ENCODE peak calls at places on chromosome 14, in eight cellular contexts. N is aorta, G is fibroblast of lung, A is Caco-2, M is thyroid gland, J is esophagus squamous epithelium, Q is psoas muscle, W is heart left ventricle. F is an unnamed sample. For H3K4me1, the result is how much of the 10 kb centered on the place peaks cover.

GRCh38 chr14:102217399-102217798 is 77.7 kb downstream of the WDR20 start:
- DNase-seq in N (no peak), G (no peak), A (no peak), M (no peak), J (no peak), Q (no peak), W (no peak), F (no peak)

GRCh38 chr14:60724080-60724618 is at the start of gene SIX4:
- DNase-seq in N (peak), G (peak), A (peak), M (peak), J (no peak), Q (peak), W (peak), F (no peak)

GRCh38 chr14:50062438-50063039 is 53.8 kb downstream of the VCPKMT start:
- DNase-seq in N (no peak), G (peak), A (peak), M (no peak), J (peak), Q (no peak), W (no peak), F (peak)

GRCh38 chr14:35420036-35420811 is 15.7 kb upstream of the NFKBIA start:
- DNase-seq in N (no peak), G (peak), A (no peak), M (no peak), J (no peak), Q (no peak), W (no peak), F (no peak)

GRCh38 chr14:31205681-31206535 is 1.7 kb downstream of the HECTD1 start:
- DNase-seq in N (no peak), G (peak), A (peak), M (no peak), J (no peak), Q (no peak), W (no peak), F (peak)

GRCh38 chr14:43983721-43984120 is 523.4 kb downstream of the FSCB start:
- DNase-seq in N (no peak), G (no peak), A (no peak), M (peak), J (no peak), Q (no peak), W (no peak), F (no peak)

GRCh38 chr14:101228949-101229541 is 325.5 kb upstream of the RTL1 start:
- DNase-seq in N (no peak), G (no peak), A (no peak), M (no peak), J (no peak), Q (peak), W (no peak), F (no peak)

GRCh38 chr14:24363401-24363800 is 4.6 kb upstream of the NFATC4 start:
- DNase-seq in N (no peak), G (no peak), A (no peak), M (no peak), J (no peak), Q (no peak), W (no peak), F (no peak)

GRCh38 chr14:70660967-70661871 is 19.5 kb downstream of the TTC9 start:
- DNase-seq in N (no peak), G (no peak), A (no peak), M (peak), J (no peak), Q (no peak), W (no peak), F (peak)

GRCh38 chr14:20618328-20618749 is 23.2 kb downstream of the OR6S1 start:
- DNase-seq in N (no peak), G (no peak), A (no peak), M (no peak), J (no peak), Q (no peak), W (no peak), F (no peak)

GRCh38 chr14:97056086-97056485 is 258.9 kb downstream of the VRK1 start:
- DNase-seq in N (no peak), G (no peak), A (no peak), M (no peak), J (no peak), Q (no peak), W (no peak), F (no peak)

GRCh38 chr14:60327447-60328331 is 78.7 kb downstream of the PPM1A start:
- DNase-seq in N (no peak), G (peak), A (peak), M (peak), J (no peak), Q (peak), W (peak), F (peak)

GRCh38 chr14:99728231-99728920 is 44.3 kb downstream of the CYP46A1 start:
- DNase-seq in N (peak), G (no peak), A (no peak), M (no peak), J (no peak), Q (no peak), W (peak), F (no peak)

GRCh38 chr14:38716871-38717270 is 386.2 kb downstream of the SEC23A start:
- DNase-seq in N (no peak), G (no peak), A (no peak), M (peak), J (no peak), Q (no peak), W (no peak), F (no peak)

GRCh38 chr14:24806061-24806678 is 172.2 kb upstream of the GZMB start:
- DNase-seq in N (peak), G (peak), A (peak), M (peak), J (no peak), Q (peak), W (peak), F (peak)

GRCh38 chr14:55440385-55440784 is at the start of gene TBPL2:
- DNase-seq in N (no peak), G (no peak), A (no peak), M (peak), J (no peak), Q (no peak), W (no peak), F (no peak)

GRCh38 chr14:38404100-38404541 is 148.2 kb upstream of the CLEC14A start:
- DNase-seq in N (no peak), G (peak), A (no peak), M (no peak), J (no peak), Q (no peak), W (no peak), F (no peak)

GRCh38 chr14:92475451-92476187 is 38.0 kb upstream of the RIN3 start:
- DNase-seq in N (peak), G (peak), A (no peak), M (peak), J (no peak), Q (peak), W (peak), F (no peak)

GRCh38 chr14:72515779-72516770 is 377.8 kb downstream of the DPF3 start:
- DNase-seq in N (no peak), G (peak), A (no peak), M (no peak), J (no peak), Q (no peak), W (peak), F (no peak)

GRCh38 chr14:32201816-32202467 is at the start of gene RNU6-7:
- DNase-seq in N (peak), G (peak), A (peak), M (peak), J (no peak), Q (peak), W (peak), F (no peak)

GRCh38 chr14:64755661-64756265 is 51.5 kb downstream of the PLEKHG3 start:
- DNase-seq in N (no peak), G (no peak), A (peak), M (no peak), J (no peak), Q (no peak), W (no peak), F (peak)

GRCh38 chr14:61559641-61560201 is 135.6 kb upstream of the HIF1A start:
- DNase-seq in N (no peak), G (no peak), A (peak), M (no peak), J (no peak), Q (no peak), W (no peak), F (no peak)

GRCh38 chr14:98835825-98836100 is 436.2 kb downstream of the BCL11B start:
- DNase-seq in N (no peak), G (no peak), A (no peak), M (no peak), J (no peak), Q (no peak), W (no peak), F (no peak)

GRCh38 chr14:42742084-42742483 is 1135.4 kb downstream of the LRFN5 start:
- DNase-seq in N (no peak), G (no peak), A (no peak), M (no peak), J (no peak), Q (no peak), W (no peak), F (no peak)

GRCh38 chr14:27605298-27605697 is 1007.5 kb upstream of the NOVA1 start:
- DNase-seq in N (no peak), G (no peak), A (no peak), M (no peak), J (no peak), Q (no peak), W (no peak), F (no peak)

GRCh38 chr14:23478109-23478698 is 8.7 kb downstream of the NGDN start:
- DNase-seq in N (peak), G (peak), A (peak), M (peak), J (no peak), Q (peak), W (peak), F (peak)

GRCh38 chr14:105329411-105330200 is 15.1 kb downstream of the PACS2 start:
- DNase-seq in N (peak), G (no peak), A (no peak), M (no peak), J (no peak), Q (peak), W (no peak), F (no peak)

GRCh38 chr14:29754134-29754533 is 173.5 kb downstream of the PRKD1 start:
- DNase-seq in N (no peak), G (no peak), A (no peak), M (no peak), J (no peak), Q (no peak), W (no peak), F (no peak)

GRCh38 chr14:105313381-105314286 is 914 bp upstream of the PACS2 start:
- DNase-seq in N (no peak), G (no peak), A (peak), M (peak), J (no peak), Q (peak), W (peak), F (peak)

GRCh38 chr14:39582028-39582654 is 149.9 kb upstream of the FBXO33 start:
- DNase-seq in N (no peak), G (no peak), A (no peak), M (no peak), J (no peak), Q (no peak), W (no peak), F (no peak)

GRCh38 chr14:33914676-33915516 is 36.0 kb downstream of the EGLN3 start:
- DNase-seq in N (peak), G (peak), A (no peak), M (no peak), J (no peak), Q (no peak), W (no peak), F (no peak)

GRCh38 chr14:68141531-68142088 is 322.0 kb downstream of the RAD51B start:
- DNase-seq in N (no peak), G (peak), A (no peak), M (no peak), J (no peak), Q (no peak), W (no peak), F (no peak)

GRCh38 chr14:22008766-22009165 is 335.1 kb upstream of the OR4E1 start:
- DNase-seq in N (no peak), G (no peak), A (no peak), M (peak), J (no peak), Q (no peak), W (no peak), F (no peak)

GRCh38 chr14:25122188-25122587 is 72.2 kb upstream of the STXBP6 start:
- DNase-seq in N (no peak), G (no peak), A (no peak), M (no peak), J (no peak), Q (no peak), W (no peak), F (no peak)

GRCh38 chr14:97057238-97057637 is 260.1 kb downstream of the VRK1 start:
- DNase-seq in N (no peak), G (no peak), A (no peak), M (no peak), J (no peak), Q (no peak), W (no peak), F (no peak)

GRCh38 chr14:99838555-99839193 is 45.5 kb downstream of the EML1 start:
- DNase-seq in N (no peak), G (peak), A (peak), M (peak), J (no peak), Q (no peak), W (no peak), F (no peak)

GRCh38 chr14:69400154-69400553 is 1.7 kb downstream of the SLC39A9 start:
- DNase-seq in N (no peak), G (no peak), A (no peak), M (no peak), J (no peak), Q (no peak), W (no peak), F (no peak)
- H3K4me3 ChIP-seq in N (peak), G (peak), A (peak), M (no peak), J (no peak), Q (peak), W (peak), F (peak)

DNA sequence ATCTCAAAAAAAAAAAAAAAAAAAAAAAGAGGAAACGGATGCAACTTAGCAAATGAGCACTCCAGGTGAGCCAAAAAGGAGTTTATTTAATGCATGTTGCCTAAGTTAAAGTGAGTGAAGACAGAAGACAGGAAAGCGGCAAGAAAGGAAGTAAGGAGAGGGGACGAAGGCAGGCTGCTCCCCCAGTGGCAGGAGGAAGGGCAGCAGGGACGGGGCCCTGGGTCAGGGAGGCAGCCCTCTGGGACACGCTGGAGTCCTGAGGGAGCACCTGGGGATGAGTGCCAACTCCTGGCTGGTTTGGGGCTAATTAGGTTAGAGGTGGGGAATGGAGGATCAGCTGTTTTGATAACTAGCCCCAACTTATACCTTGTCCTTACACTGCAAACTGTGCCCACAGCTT is 37.0 kb upstream of the SPTLC2 start:
- DNase-seq in N (no peak), G (no peak), A (peak), M (no peak), J (no peak), Q (no peak), W (no peak), F (no peak)
- H3K4me1 ChIP-seq in N (under half), G (under half), A (under half), M (under half), J (under half), Q (under half), W (under half), F (under half)

DNA sequence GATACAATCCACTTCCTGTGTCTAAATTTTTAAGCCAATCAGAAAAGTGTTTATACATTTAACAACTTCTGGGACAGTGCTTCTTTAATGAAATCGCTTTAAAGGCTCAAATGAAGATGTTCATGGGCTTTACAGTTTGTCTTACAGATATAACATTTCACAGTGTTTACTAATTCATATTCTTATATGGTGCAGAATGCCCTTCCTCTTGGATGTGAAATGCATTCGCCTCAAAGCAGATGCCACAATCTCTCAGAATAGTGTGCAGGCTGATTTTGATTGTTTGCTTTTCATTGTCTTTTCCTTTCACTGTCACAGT is 200.1 kb upstream of the FOXN3 start:
- DNase-seq in N (no peak), G (no peak), A (no peak), M (no peak), J (no peak), Q (no peak), W (no peak), F (no peak)
- H3K4me3 ChIP-seq in N (peak), G (peak), A (no peak), M (no peak), J (no peak), Q (peak), W (peak), F (peak)

GRCh38 chr14:89017417-89017816 is 193.0 kb downstream of the TTC8 start:
- DNase-seq in N (no peak), G (no peak), A (no peak), M (peak), J (no peak), Q (no peak), W (no peak), F (no peak)

GRCh38 chr14:89013098-89013504 is 188.7 kb downstream of the TTC8 start:
- DNase-seq in N (no peak), G (peak), A (peak), M (no peak), J (no peak), Q (no peak), W (no peak), F (peak)

GRCh38 chr14:89013698-89014569 is 189.5 kb downstream of the TTC8 start:
- DNase-seq in N (no peak), G (no peak), A (no peak), M (no peak), J (no peak), Q (no peak), W (no peak), F (no peak)

GRCh38 chr14:89014570-89014847 is 190.1 kb downstream of the TTC8 start:
- DNase-seq in N (no peak), G (no peak), A (no peak), M (no peak), J (no peak), Q (no peak), W (no peak), F (no peak)

GRCh38 chr14:89015016-89015415 is 190.6 kb downstream of the TTC8 start:
- DNase-seq in N (no peak), G (peak), A (no peak), M (no peak), J (no peak), Q (no peak), W (no peak), F (no peak)
- H3K4me1 ChIP-seq in N (under half), G (under half), A (under half), M (under half), J (under half), Q (under half), W (under half), F (under half)

DNA sequence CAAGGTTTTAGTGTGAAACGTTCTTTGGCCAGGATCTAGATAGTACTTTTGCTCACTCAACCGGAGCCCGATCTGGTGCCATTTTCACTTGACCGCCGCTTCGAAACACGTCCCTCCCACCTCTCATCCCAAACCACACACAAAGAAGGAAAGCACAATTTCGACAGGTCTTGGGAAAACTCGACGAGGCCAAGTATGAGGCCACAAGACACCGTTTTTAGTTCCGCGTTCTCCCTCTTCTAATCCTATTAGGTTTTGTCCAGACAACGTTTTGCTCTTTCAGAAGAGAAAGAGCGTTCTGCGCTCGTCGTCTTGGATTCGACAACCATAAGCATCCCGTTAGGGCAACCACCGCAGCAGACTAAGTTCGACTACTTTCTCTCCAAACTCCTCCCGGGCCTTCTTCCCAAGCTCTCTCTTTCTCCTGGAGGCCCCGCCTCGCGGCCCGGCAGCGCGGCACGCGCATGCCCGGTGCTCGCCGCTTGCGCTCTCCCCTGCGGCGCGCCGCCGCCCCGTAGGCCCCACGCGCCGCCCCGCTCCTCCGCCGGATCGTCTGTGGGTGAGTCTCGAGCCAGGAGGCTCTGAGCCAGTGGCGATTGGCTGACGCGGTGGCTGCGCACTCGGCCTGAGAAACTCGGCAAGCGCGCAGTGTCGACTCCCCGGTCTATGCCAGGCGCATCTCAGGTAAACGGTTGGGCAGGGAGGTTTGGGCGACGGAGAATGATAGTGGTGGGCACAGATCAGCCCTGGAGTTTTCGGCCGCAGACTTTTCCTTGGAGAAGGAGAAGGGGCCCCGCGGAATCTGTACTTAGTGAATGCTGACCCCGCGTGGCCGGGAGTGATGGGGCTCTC is at the start of gene MIPOL1:
- DNase-seq in N (peak), G (peak), A (peak), M (peak), J (no peak), Q (peak), W (peak), F (no peak)
- H3K4me3 ChIP-seq in N (peak), G (peak), A (peak), M (peak), J (peak), Q (peak), W (peak), F (no peak)

DNA sequence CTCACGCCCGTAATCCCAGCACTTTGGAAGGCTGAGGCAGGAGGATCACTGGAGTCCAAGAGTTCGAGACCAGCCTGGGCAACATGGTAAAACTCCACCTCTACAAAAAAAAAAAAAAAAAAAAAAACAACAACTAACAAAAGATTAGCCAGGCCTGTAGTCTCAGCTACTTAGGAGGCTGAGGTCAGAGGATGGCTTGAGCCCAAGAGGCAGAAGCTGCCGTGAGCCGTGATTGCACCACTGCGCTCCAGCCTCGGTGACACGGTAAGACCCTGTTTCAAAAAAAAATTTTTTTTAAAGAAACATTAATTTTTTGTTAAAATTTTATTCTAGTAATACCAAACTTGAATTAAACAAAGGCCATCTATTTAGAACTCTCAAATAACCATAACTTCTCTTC is 77.8 kb downstream of the PPP2R5E start:
- DNase-seq in N (no peak), G (no peak), A (no peak), M (no peak), J (no peak), Q (peak), W (peak), F (no peak)
- H3K4me1 ChIP-seq in N (under half), G (under half), A (under half), M (under half), J (under half), Q (under half), W (under half), F (under half)

GRCh38 chr14:90649096-90649495 is 167.1 kb downstream of the TTC7B start:
- DNase-seq in N (no peak), G (peak), A (no peak), M (peak), J (no peak), Q (no peak), W (no peak), F (no peak)
- H3K4me3 ChIP-seq in N (no peak), G (no peak), A (no peak), M (no peak), J (no peak), Q (no peak), W (no peak), F (no peak)

GRCh38 chr14:52029881-52030280 is 39.0 kb downstream of the NID2 start:
- DNase-seq in N (no peak), G (no peak), A (no peak), M (no peak), J (no peak), Q (no peak), W (no peak), F (no peak)

GRCh38 chr14:52023518-52023917 is 34.2 kb downstream of the RTRAF start:
- DNase-seq in N (no peak), G (peak), A (no peak), M (no peak), J (no peak), Q (no peak), W (no peak), F (no peak)

GRCh38 chr14:52025952-52026510 is 36.7 kb downstream of the RTRAF start:
- DNase-seq in N (no peak), G (no peak), A (no peak), M (no peak), J (no peak), Q (no peak), W (no peak), F (no peak)

GRCh38 chr14:52025310-52025709 is 36.0 kb downstream of the RTRAF start:
- DNase-seq in N (no peak), G (peak), A (no peak), M (no peak), J (no peak), Q (no peak), W (no peak), F (peak)

GRCh38 chr14:52026921-52027320 is 37.6 kb downstream of the RTRAF start:
- DNase-seq in N (no peak), G (no peak), A (no peak), M (no peak), J (no peak), Q (no peak), W (no peak), F (no peak)
- H3K4me1 ChIP-seq in N (under half), G (under half), A (under half), M (under half), J (under half), Q (under half), W (under half), F (under half)

F was measured in CD4-positive, CD25-positive, alpha-beta regulatory T cell.